ENCODE peak calls at places on chromosomes 11 and 22, in five cellular contexts. T, L, F, Y and U are unnamed samples.

GRCh38 chr11:11178671-11179070 is 174.4 kb downstream of the CSNK2A3 start:
- DNase-seq in L (no peak), T (no peak), Y (peak), F (peak), U (no peak)

GRCh38 chr11:2428322-2428795 is 16.0 kb downstream of the TRPM5 start:
- DNase-seq in T (peak), Y (peak), F (peak), L (no peak), U (peak)

GRCh38 chr11:32949739-32950138 is 57.1 kb downstream of the QSER1 start:
- DNase-seq in L (no peak), F (no peak), T (no peak), Y (no peak), U (no peak)

GRCh38 chr11:112961146-112961668 is at the start of gene NCAM1:
- DNase-seq in Y (no peak), T (peak), L (peak), F (peak), U (peak)

GRCh38 chr11:116224154-116224888 is 548.5 kb downstream of the BUD13 start:
- DNase-seq in F (peak), L (no peak), T (peak), Y (peak), U (peak)

GRCh38 chr11:82089426-82089825 is 644.2 kb downstream of the FAM181B start:
- DNase-seq in L (no peak), Y (no peak), F (no peak), T (no peak), U (no peak)

GRCh38 chr11:133081730-133082452 is 450.4 kb downstream of the OPCML start:
- DNase-seq in Y (no peak), F (no peak), L (no peak), T (no peak), U (no peak)

GRCh38 chr11:28524098-28524497 is 415.9 kb downstream of the METTL15 start:
- DNase-seq in F (no peak), L (no peak), T (no peak), Y (peak), U (no peak)

GRCh38 chr11:119426142-119426541 is 3.2 kb upstream of the THY1 start:
- DNase-seq in L (no peak), T (no peak), F (no peak), Y (no peak), U (no peak)

GRCh38 chr11:120180571-120181445 is 30.0 kb upstream of the OAF start:
- DNase-seq in L (peak), F (peak), T (peak), Y (no peak), U (peak)

GRCh38 chr11:73217131-73217809 is 811 bp upstream of the P2RY2 start:
- DNase-seq in L (no peak), T (no peak), F (no peak), Y (no peak), U (no peak)

GRCh38 chr11:119972281-119972680 is 165.6 kb downstream of the TRIM29 start:
- DNase-seq in F (no peak), T (no peak), Y (no peak), L (no peak), U (no peak)

GRCh38 chr11:111729441-111729840 is 36.7 kb downstream of the PPP2R1B start:
- DNase-seq in F (no peak), L (no peak), T (no peak), Y (no peak), U (no peak)

GRCh38 chr11:16195659-16196058 is 160.7 kb downstream of the SOX6 start:
- DNase-seq in Y (peak), L (no peak), T (no peak), F (no peak), U (no peak)

GRCh38 chr11:95371147-95371546 is 140.1 kb upstream of the SESN3 start:
- DNase-seq in Y (no peak), F (no peak), L (no peak), T (no peak), U (no peak)

GRCh38 chr22:23405366-23405851 is 174.7 kb downstream of the IGLL1 start:
- DNase-seq in Y (no peak), F (no peak), L (no peak), T (peak), U (no peak)

GRCh38 chr22:49657275-49657973 is 170.2 kb downstream of the BRD1 start:
- DNase-seq in F (no peak), Y (peak), L (no peak), T (no peak), U (no peak)

GRCh38 chr11:77630311-77630710 is 7.3 kb downstream of the CLNS1A start:
- DNase-seq in F (no peak), L (no peak), T (no peak), Y (no peak), U (no peak)

GRCh38 chr11:100855466-100856067 is 168.5 kb downstream of the ARHGAP42 start:
- DNase-seq in Y (peak), T (no peak), F (peak), L (no peak), U (no peak)

GRCh38 chr11:117816846-117817212 is 7.7 kb downstream of the FXYD2 start:
- DNase-seq in F (no peak), Y (no peak), T (no peak), L (no peak), U (no peak)
- H3K4ac ChIP-seq in F (peak), Y (no peak), T (no peak), L (no peak), U (no peak)

DNA sequence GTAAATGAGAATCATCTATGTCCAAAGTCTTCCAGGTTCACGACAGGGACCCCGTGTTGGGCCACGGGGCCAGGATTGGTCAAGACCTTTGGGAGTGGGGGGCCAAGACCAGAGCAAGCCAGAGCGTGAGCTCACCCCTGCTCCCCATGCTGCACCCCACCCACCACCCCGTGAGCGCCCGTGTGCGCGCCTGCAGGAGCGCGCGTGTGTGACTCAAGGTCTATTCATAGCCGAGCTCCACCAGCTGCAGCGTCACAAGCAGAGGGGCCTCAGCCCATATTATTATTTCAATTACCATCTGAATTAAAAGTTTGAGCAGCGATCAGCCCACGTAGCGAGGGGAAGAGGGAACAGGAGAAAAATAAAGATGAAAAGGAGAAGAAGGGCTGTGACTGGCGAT is 5.2 kb downstream of the KCNJ4 start:
- DNase-seq in T (no peak), Y (no peak), F (no peak), L (no peak), U (no peak)
- H3K4me2 ChIP-seq in T (no peak), Y (no peak), F (no peak), L (no peak), U (no peak)

DNA sequence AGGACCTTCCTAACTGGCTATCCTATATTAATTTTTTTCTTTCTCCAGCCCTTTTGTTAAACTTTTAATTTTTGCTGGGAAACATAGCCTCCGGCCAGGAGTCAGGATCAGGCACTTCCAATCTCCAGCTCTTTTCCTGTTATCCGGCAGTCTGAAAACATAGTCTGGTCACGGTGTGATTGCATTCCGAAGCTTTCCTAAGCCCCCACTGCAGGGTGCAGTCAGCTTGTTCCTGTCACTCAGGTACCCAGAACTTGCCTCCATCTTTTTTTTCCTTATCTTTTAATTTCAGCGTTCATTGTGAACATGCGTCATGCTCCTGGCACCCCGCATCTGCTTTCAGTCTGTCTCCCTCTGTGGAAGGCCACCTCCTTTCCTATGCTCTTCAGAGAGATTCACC is 59.4 kb downstream of the GRK3 start:
- DNase-seq in Y (no peak), L (no peak), T (no peak), F (no peak), U (no peak)
- H2BK12ac ChIP-seq in Y (no peak), L (no peak), T (no peak), F (no peak), U (no peak)

GRCh38 chr22:26556904-26557303 is 33.0 kb downstream of the TPST2 start:
- DNase-seq in L (no peak), Y (no peak), T (no peak), F (no peak), U (no peak)
- H3K4ac ChIP-seq in L (no peak), Y (no peak), T (no peak), F (no peak), U (no peak)

GRCh38 chr11:3613998-3614741 is 27.6 kb downstream of the ART5 start:
- DNase-seq in Y (peak), F (no peak), L (no peak), T (no peak), U (no peak)
- H3K4me2 ChIP-seq in Y (no peak), F (no peak), L (no peak), T (no peak), U (no peak)